ENCODE peak calls at places on chromosomes 16 and 17, in ten cellular contexts. One of them, this sample, is unnamed. For H3K4me1, the result is how much of the 10 kb centered on the place peaks cover.

GRCh38 chr17:31573861-31574260 is 182.4 kb downstream of the RAB11FIP4 start:
- DNase-seq in SJCRH30: no peak
- DNase-seq in esophagus squamous epithelium: no peak
- DNase-seq in uterus: no peak
- DNase-seq in ascending aorta: no peak
- DNase-seq in PC-9: peak
- DNase-seq in CD8-positive, alpha-beta T cell: no peak
- DNase-seq in effector memory CD4-positive, alpha-beta T cell: no peak
- DNase-seq in CD8-positive, alpha-beta memory T cell: no peak
- DNase-seq in GM23248: no peak
- DNase-seq in this sample: no peak

GRCh38 chr17:28545141-28545503 is 7.3 kb downstream of the UNC119 start:
- DNase-seq in SJCRH30: no peak
- DNase-seq in esophagus squamous epithelium: no peak
- DNase-seq in uterus: no peak
- DNase-seq in ascending aorta: no peak
- DNase-seq in PC-9: no peak
- DNase-seq in CD8-positive, alpha-beta T cell: no peak
- DNase-seq in effector memory CD4-positive, alpha-beta T cell: no peak
- DNase-seq in CD8-positive, alpha-beta memory T cell: no peak
- DNase-seq in GM23248: no peak
- DNase-seq in this sample: no peak

GRCh38 chr17:38921756-38922411 is 3.5 kb upstream of the LASP1NB start:
- DNase-seq in SJCRH30: no peak
- DNase-seq in esophagus squamous epithelium: no peak
- DNase-seq in uterus: no peak
- DNase-seq in ascending aorta: peak
- DNase-seq in PC-9: no peak
- DNase-seq in CD8-positive, alpha-beta T cell: no peak
- DNase-seq in effector memory CD4-positive, alpha-beta T cell: no peak
- DNase-seq in CD8-positive, alpha-beta memory T cell: no peak
- DNase-seq in GM23248: peak
- DNase-seq in this sample: no peak

GRCh38 chr16:76535-77272 is 1.3 kb upstream of the MPG start:
- DNase-seq in SJCRH30: peak
- DNase-seq in esophagus squamous epithelium: no peak
- DNase-seq in uterus: peak
- DNase-seq in ascending aorta: peak
- DNase-seq in PC-9: peak
- DNase-seq in CD8-positive, alpha-beta T cell: no peak
- DNase-seq in effector memory CD4-positive, alpha-beta T cell: no peak
- DNase-seq in CD8-positive, alpha-beta memory T cell: no peak
- DNase-seq in GM23248: peak
- DNase-seq in this sample: no peak

GRCh38 chr16:71894229-71894920 is 956 bp upstream of the IST1 start:
- DNase-seq in SJCRH30: peak
- DNase-seq in esophagus squamous epithelium: no peak
- DNase-seq in uterus: peak
- DNase-seq in ascending aorta: peak
- DNase-seq in PC-9: peak
- DNase-seq in CD8-positive, alpha-beta T cell: peak
- DNase-seq in effector memory CD4-positive, alpha-beta T cell: peak
- DNase-seq in CD8-positive, alpha-beta memory T cell: peak
- DNase-seq in GM23248: peak
- DNase-seq in this sample: peak

GRCh38 chr17:9252525-9252924 is 231.2 kb downstream of the NTN1 start:
- DNase-seq in SJCRH30: no peak
- DNase-seq in esophagus squamous epithelium: no peak
- DNase-seq in uterus: no peak
- DNase-seq in ascending aorta: no peak
- DNase-seq in PC-9: no peak
- DNase-seq in CD8-positive, alpha-beta T cell: no peak
- DNase-seq in effector memory CD4-positive, alpha-beta T cell: no peak
- DNase-seq in CD8-positive, alpha-beta memory T cell: no peak
- DNase-seq in GM23248: no peak
- DNase-seq in this sample: peak

GRCh38 chr16:23016372-23016771 is 132.9 kb downstream of the USP31 start:
- DNase-seq in SJCRH30: no peak
- DNase-seq in esophagus squamous epithelium: no peak
- DNase-seq in uterus: no peak
- DNase-seq in ascending aorta: no peak
- DNase-seq in PC-9: no peak
- DNase-seq in CD8-positive, alpha-beta T cell: no peak
- DNase-seq in effector memory CD4-positive, alpha-beta T cell: no peak
- DNase-seq in CD8-positive, alpha-beta memory T cell: no peak
- DNase-seq in GM23248: no peak
- DNase-seq in this sample: no peak

GRCh38 chr17:64694207-64694606 is 32.1 kb upstream of the SMURF2 start:
- DNase-seq in SJCRH30: peak
- DNase-seq in esophagus squamous epithelium: no peak
- DNase-seq in uterus: no peak
- DNase-seq in ascending aorta: peak
- DNase-seq in PC-9: peak
- DNase-seq in CD8-positive, alpha-beta T cell: no peak
- DNase-seq in effector memory CD4-positive, alpha-beta T cell: no peak
- DNase-seq in CD8-positive, alpha-beta memory T cell: no peak
- DNase-seq in GM23248: peak
- DNase-seq in this sample: no peak

GRCh38 chr17:80101946-80102706 is 745 bp downstream of the GAA start:
- DNase-seq in SJCRH30: peak
- DNase-seq in esophagus squamous epithelium: no peak
- DNase-seq in uterus: no peak
- DNase-seq in ascending aorta: no peak
- DNase-seq in PC-9: no peak
- DNase-seq in CD8-positive, alpha-beta T cell: no peak
- DNase-seq in effector memory CD4-positive, alpha-beta T cell: no peak
- DNase-seq in CD8-positive, alpha-beta memory T cell: no peak
- DNase-seq in GM23248: peak
- DNase-seq in this sample: no peak

GRCh38 chr17:16945513-16946201 is 26.3 kb downstream of the TNFRSF13B start:
- DNase-seq in SJCRH30: peak
- DNase-seq in esophagus squamous epithelium: no peak
- DNase-seq in uterus: no peak
- DNase-seq in ascending aorta: no peak
- DNase-seq in PC-9: no peak
- DNase-seq in CD8-positive, alpha-beta T cell: no peak
- DNase-seq in effector memory CD4-positive, alpha-beta T cell: no peak
- DNase-seq in CD8-positive, alpha-beta memory T cell: no peak
- DNase-seq in GM23248: no peak
- DNase-seq in this sample: no peak

GRCh38 chr16:67535201-67535600 is 6.6 kb downstream of the RIPOR1 start:
- DNase-seq in SJCRH30: no peak
- DNase-seq in esophagus squamous epithelium: no peak
- DNase-seq in uterus: no peak
- DNase-seq in ascending aorta: no peak
- DNase-seq in PC-9: no peak
- DNase-seq in CD8-positive, alpha-beta T cell: no peak
- DNase-seq in effector memory CD4-positive, alpha-beta T cell: no peak
- DNase-seq in CD8-positive, alpha-beta memory T cell: no peak
- DNase-seq in GM23248: no peak
- DNase-seq in this sample: no peak
- H3K4me1 ChIP-seq in SJCRH30: under half
- H3K4me1 ChIP-seq in esophagus squamous epithelium: half or more
- H3K4me1 ChIP-seq in uterus: under half
- H3K4me1 ChIP-seq in ascending aorta: under half
- H3K4me1 ChIP-seq in PC-9: under half
- H3K4me1 ChIP-seq in CD8-positive, alpha-beta T cell: under half
- H3K4me1 ChIP-seq in effector memory CD4-positive, alpha-beta T cell: under half
- H3K4me1 ChIP-seq in CD8-positive, alpha-beta memory T cell: under half
- H3K4me1 ChIP-seq in GM23248: under half
- H3K4me1 ChIP-seq in this sample: under half

DNA sequence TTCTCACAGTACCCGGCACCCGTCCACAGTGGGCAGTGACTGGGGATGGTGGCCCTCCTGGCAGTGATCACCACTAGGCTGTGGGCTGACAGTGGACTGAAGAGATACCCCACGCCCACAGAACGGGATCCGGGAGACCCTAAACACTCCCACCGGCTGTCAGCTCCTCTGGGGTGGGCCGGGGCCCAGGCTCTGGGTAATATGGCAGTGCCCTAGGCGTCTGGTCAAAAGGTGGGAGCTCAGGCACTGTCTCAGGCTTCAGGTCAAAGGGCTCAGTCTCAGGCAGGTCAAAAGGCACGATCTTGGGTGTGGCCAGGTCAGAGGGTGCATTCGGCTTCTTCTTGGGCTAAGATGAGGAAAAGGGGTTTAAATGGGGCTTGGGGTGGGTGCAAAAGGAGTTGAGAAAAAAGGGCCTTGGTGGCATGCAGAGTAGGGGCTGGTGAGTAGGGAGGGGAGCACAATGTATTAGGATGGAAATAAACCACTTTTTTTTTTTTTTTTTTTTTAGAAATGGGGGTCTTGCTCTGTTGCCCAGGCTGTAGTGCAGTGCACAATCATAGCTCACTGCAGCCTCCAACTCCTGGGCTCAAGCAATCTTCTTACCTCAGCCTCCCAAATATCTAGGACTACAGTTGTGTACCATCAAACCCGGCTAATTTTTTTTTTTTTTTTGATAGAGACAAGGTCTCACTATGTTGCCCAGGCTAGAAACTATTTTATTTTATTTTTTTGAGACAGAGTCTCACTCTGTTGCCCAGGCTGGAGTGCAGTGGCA is 11.0 kb downstream of the CAVIN1 start:
- DNase-seq in SJCRH30: no peak
- DNase-seq in esophagus squamous epithelium: no peak
- DNase-seq in uterus: no peak
- DNase-seq in ascending aorta: no peak
- DNase-seq in PC-9: no peak
- DNase-seq in CD8-positive, alpha-beta T cell: no peak
- DNase-seq in effector memory CD4-positive, alpha-beta T cell: no peak
- DNase-seq in CD8-positive, alpha-beta memory T cell: no peak
- DNase-seq in GM23248: no peak
- DNase-seq in this sample: no peak
- H3K4me1 ChIP-seq in SJCRH30: under half
- H3K4me1 ChIP-seq in esophagus squamous epithelium: half or more
- H3K4me1 ChIP-seq in uterus: under half
- H3K4me1 ChIP-seq in ascending aorta: half or more
- H3K4me1 ChIP-seq in PC-9: half or more
- H3K4me1 ChIP-seq in CD8-positive, alpha-beta T cell: under half
- H3K4me1 ChIP-seq in effector memory CD4-positive, alpha-beta T cell: under half
- H3K4me1 ChIP-seq in CD8-positive, alpha-beta memory T cell: under half
- H3K4me1 ChIP-seq in GM23248: half or more
- H3K4me1 ChIP-seq in this sample: under half

DNA sequence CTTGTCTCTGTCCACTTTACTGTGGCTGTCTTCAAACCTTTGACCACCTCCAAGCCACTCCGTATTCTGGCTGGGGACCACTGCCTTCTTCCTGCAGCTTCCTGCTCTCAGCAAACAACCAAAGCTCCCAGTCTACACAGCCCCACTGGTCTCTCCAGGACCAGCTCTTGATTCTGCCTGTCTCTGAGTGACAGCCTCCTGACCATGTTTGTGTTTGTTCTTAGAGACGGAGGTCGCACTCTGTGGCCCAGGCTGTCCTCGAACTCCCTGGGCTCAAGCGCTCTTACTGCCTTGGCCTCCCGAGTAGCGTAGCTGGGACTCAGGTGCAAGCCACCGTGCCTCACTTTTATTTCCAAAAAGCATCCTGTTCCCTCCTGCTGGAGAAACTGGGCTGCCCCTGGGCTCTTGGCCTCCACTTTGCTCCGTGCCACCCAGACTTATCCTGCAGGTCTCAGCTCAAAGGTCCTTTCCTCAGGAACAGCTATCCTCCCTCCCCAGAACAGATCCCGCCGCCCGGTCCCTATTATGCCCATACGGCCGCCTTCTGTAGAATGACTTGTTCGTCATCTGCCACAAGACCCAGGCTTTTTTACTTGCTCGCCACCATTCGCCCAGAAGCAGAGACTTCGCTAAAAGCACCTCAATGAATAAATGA is 9.1 kb downstream of the MNT start:
- DNase-seq in SJCRH30: no peak
- DNase-seq in esophagus squamous epithelium: no peak
- DNase-seq in uterus: no peak
- DNase-seq in ascending aorta: no peak
- DNase-seq in PC-9: no peak
- DNase-seq in CD8-positive, alpha-beta T cell: no peak
- DNase-seq in effector memory CD4-positive, alpha-beta T cell: no peak
- DNase-seq in CD8-positive, alpha-beta memory T cell: no peak
- DNase-seq in GM23248: no peak
- DNase-seq in this sample: no peak
- H3K4me1 ChIP-seq in SJCRH30: under half
- H3K4me1 ChIP-seq in esophagus squamous epithelium: half or more
- H3K4me1 ChIP-seq in uterus: under half
- H3K4me1 ChIP-seq in ascending aorta: under half
- H3K4me1 ChIP-seq in PC-9: under half
- H3K4me1 ChIP-seq in CD8-positive, alpha-beta T cell: under half
- H3K4me1 ChIP-seq in effector memory CD4-positive, alpha-beta T cell: under half
- H3K4me1 ChIP-seq in CD8-positive, alpha-beta memory T cell: under half
- H3K4me1 ChIP-seq in GM23248: under half
- H3K4me1 ChIP-seq in this sample: under half

DNA sequence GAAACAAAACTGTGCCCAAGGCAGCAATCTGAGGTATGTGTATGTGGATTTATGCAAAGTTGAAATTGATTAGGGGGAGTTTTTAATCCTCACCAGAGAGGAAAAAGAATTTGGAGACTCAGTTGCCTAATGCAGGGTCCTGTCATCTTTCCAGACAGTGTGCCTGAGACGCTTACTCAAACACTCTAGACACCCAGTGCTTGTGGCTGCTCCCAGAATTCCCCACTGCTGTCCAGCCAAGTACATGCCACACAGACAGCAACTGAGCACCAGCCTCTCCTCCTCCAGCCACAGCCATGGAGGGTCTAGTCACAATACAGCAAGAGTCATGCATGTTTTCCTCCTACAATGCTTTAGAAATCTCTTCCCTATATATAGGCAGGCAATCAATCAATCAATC is 118.1 kb downstream of the HIC1 start:
- DNase-seq in SJCRH30: no peak
- DNase-seq in esophagus squamous epithelium: no peak
- DNase-seq in uterus: peak
- DNase-seq in ascending aorta: peak
- DNase-seq in PC-9: no peak
- DNase-seq in CD8-positive, alpha-beta T cell: no peak
- DNase-seq in effector memory CD4-positive, alpha-beta T cell: no peak
- DNase-seq in CD8-positive, alpha-beta memory T cell: no peak
- DNase-seq in GM23248: peak
- DNase-seq in this sample: no peak
- H3K4me1 ChIP-seq in SJCRH30: under half
- H3K4me1 ChIP-seq in esophagus squamous epithelium: half or more
- H3K4me1 ChIP-seq in uterus: under half
- H3K4me1 ChIP-seq in ascending aorta: under half
- H3K4me1 ChIP-seq in PC-9: under half
- H3K4me1 ChIP-seq in CD8-positive, alpha-beta T cell: under half
- H3K4me1 ChIP-seq in effector memory CD4-positive, alpha-beta T cell: under half
- H3K4me1 ChIP-seq in CD8-positive, alpha-beta memory T cell: under half
- H3K4me1 ChIP-seq in GM23248: half or more
- H3K4me1 ChIP-seq in this sample: under half

GRCh38 chr16:49635009-49635350 is 220.9 kb downstream of the ZNF423 start:
- DNase-seq in SJCRH30: no peak
- DNase-seq in esophagus squamous epithelium: no peak
- DNase-seq in uterus: no peak
- DNase-seq in ascending aorta: no peak
- DNase-seq in PC-9: no peak
- DNase-seq in CD8-positive, alpha-beta T cell: no peak
- DNase-seq in effector memory CD4-positive, alpha-beta T cell: no peak
- DNase-seq in CD8-positive, alpha-beta memory T cell: no peak
- DNase-seq in GM23248: no peak
- DNase-seq in this sample: no peak
- H3K4me1 ChIP-seq in SJCRH30: under half
- H3K4me1 ChIP-seq in esophagus squamous epithelium: under half
- H3K4me1 ChIP-seq in uterus: under half
- H3K4me1 ChIP-seq in ascending aorta: under half
- H3K4me1 ChIP-seq in PC-9: under half
- H3K4me1 ChIP-seq in CD8-positive, alpha-beta T cell: under half
- H3K4me1 ChIP-seq in effector memory CD4-positive, alpha-beta T cell: under half
- H3K4me1 ChIP-seq in CD8-positive, alpha-beta memory T cell: under half
- H3K4me1 ChIP-seq in GM23248: under half
- H3K4me1 ChIP-seq in this sample: under half

GRCh38 chr16:8948831-8949230 is 14.9 kb downstream of the USP7 start:
- DNase-seq in SJCRH30: no peak
- DNase-seq in esophagus squamous epithelium: no peak
- DNase-seq in uterus: no peak
- DNase-seq in ascending aorta: no peak
- DNase-seq in PC-9: no peak
- DNase-seq in CD8-positive, alpha-beta T cell: no peak
- DNase-seq in effector memory CD4-positive, alpha-beta T cell: no peak
- DNase-seq in CD8-positive, alpha-beta memory T cell: no peak
- DNase-seq in GM23248: no peak
- DNase-seq in this sample: no peak
- H3K4me1 ChIP-seq in SJCRH30: under half
- H3K4me1 ChIP-seq in esophagus squamous epithelium: half or more
- H3K4me1 ChIP-seq in uterus: under half
- H3K4me1 ChIP-seq in ascending aorta: under half
- H3K4me1 ChIP-seq in PC-9: under half
- H3K4me1 ChIP-seq in CD8-positive, alpha-beta T cell: half or more
- H3K4me1 ChIP-seq in effector memory CD4-positive, alpha-beta T cell: half or more
- H3K4me1 ChIP-seq in CD8-positive, alpha-beta memory T cell: half or more
- H3K4me1 ChIP-seq in GM23248: under half
- H3K4me1 ChIP-seq in this sample: half or more

This sample was measured in naive thymus-derived CD4-positive, alpha-beta T cell.